ENCODE peak calls at places on chromosomes 12 and 14, in eight cellular contexts. I is neural crest cell, N is MM.1S, U is breast epithelium, C is GM12865, D is CD14-positive monocyte, E is cardiac muscle cell, O is pancreas. F is an unnamed sample.

GRCh38 chr12:20360407-20360806 is 7.9 kb upstream of the PDE3A start:
- DNase-seq in I (no peak), N (no peak), U (no peak), C (no peak), D (no peak), E (no peak), O (no peak), F (no peak)

GRCh38 chr14:78195431-78195830 is 25.3 kb downstream of the NRXN3 start:
- DNase-seq in I (no peak), N (no peak), U (no peak), C (no peak), D (no peak), E (no peak), O (no peak), F (no peak)

GRCh38 chr12:6201199-6201608 is 1.0 kb downstream of the CD9 start:
- DNase-seq in I (no peak), N (peak), U (peak), C (no peak), D (no peak), E (peak), O (peak), F (peak)

GRCh38 chr12:47903927-47904646 is 707 bp downstream of the VDR start:
- DNase-seq in I (no peak), N (peak), U (no peak), C (peak), D (peak), E (no peak), O (no peak), F (peak)

GRCh38 chr12:68806488-68807237 is 1.3 kb upstream of the MDM2 start:
- DNase-seq in I (no peak), N (no peak), U (no peak), C (no peak), D (no peak), E (no peak), O (no peak), F (no peak)

GRCh38 chr12:6341439-6342139 is at the start of gene TNFRSF1A:
- DNase-seq in I (peak), N (peak), U (no peak), C (peak), D (peak), E (peak), O (no peak), F (peak)

GRCh38 chr12:62895351-62895750 is 39.6 kb downstream of the PPM1H start:
- DNase-seq in I (no peak), N (no peak), U (no peak), C (no peak), D (no peak), E (no peak), O (no peak), F (no peak)

GRCh38 chr14:44873536-44873935 is 88.2 kb downstream of the KLHL28 start:
- DNase-seq in I (no peak), N (no peak), U (no peak), C (no peak), D (no peak), E (no peak), O (no peak), F (no peak)

GRCh38 chr12:51888316-51889215 is 663 bp downstream of the ANKRD33 start:
- DNase-seq in I (no peak), N (no peak), U (no peak), C (no peak), D (no peak), E (no peak), O (no peak), F (no peak)

GRCh38 chr12:64679487-64679983 is 69.2 kb downstream of the RASSF3 start:
- DNase-seq in I (no peak), N (no peak), U (peak), C (peak), D (peak), E (no peak), O (no peak), F (peak)

GRCh38 chr14:48096869-48097268 is 421.5 kb upstream of the MDGA2 start:
- DNase-seq in I (no peak), N (no peak), U (no peak), C (no peak), D (no peak), E (no peak), O (no peak), F (no peak)
- TF ChIP-seq CTCF in I (no peak), N (no peak), U (no peak), C (no peak), D (no peak), E (no peak), O (no peak), F (no peak)

GRCh38 chr14:68316078-68316868 is 476.6 kb downstream of the ZFP36L1 start:
- DNase-seq in I (no peak), N (no peak), U (no peak), C (no peak), D (no peak), E (no peak), O (no peak), F (no peak)
- TF ChIP-seq CTCF in I (no peak), N (no peak), U (no peak), C (no peak), D (no peak), E (no peak), O (no peak), F (no peak)

GRCh38 chr14:94376108-94376975 is 12.1 kb downstream of the SERPINA1 start:
- DNase-seq in I (no peak), N (no peak), U (no peak), C (no peak), D (no peak), E (no peak), O (no peak), F (no peak)
- TF ChIP-seq CTCF in I (no peak), N (no peak), U (no peak), C (no peak), D (no peak), E (no peak), O (no peak), F (no peak)

DNA sequence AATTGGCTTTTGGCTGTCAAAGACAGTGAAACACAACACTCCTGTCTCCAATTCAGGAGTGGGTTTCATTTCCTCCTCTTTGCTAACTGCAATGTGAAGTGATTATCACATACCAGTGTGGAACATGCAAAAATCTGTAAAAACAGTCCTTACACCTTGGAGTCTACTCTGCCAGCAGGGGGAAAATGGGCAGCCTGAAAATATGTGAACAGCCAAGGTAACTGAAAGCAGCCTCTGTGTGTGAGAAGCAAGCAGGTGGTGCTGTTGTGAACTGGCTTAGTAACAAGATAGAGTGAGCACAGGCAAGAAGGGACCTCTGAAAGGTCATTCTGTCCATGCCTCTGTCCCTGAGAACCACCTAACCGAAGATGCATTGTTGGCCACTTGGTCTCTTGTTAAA is 6.0 kb downstream of the PRMT8 start:
- DNase-seq in I (no peak), N (no peak), U (no peak), C (peak), D (no peak), E (peak), O (no peak), F (peak)
- TF ChIP-seq CTCF in I (peak), N (no peak), U (no peak), C (no peak), D (no peak), E (no peak), O (no peak), F (no peak)

GRCh38 chr14:34872822-34873590 is 2.2 kb downstream of the BAZ1A start:
- DNase-seq in I (no peak), N (no peak), U (no peak), C (peak), D (no peak), E (peak), O (no peak), F (peak)

GRCh38 chr14:34873591-34874385 is 1.4 kb downstream of the BAZ1A start:
- DNase-seq in I (peak), N (peak), U (peak), C (peak), D (peak), E (peak), O (peak), F (peak)

GRCh38 chr14:34875031-34875922 is at the start of gene BAZ1A:
- DNase-seq in I (peak), N (peak), U (peak), C (peak), D (peak), E (peak), O (no peak), F (peak)

GRCh38 chr14:34874386-34875030 is 652 bp downstream of the BAZ1A start:
- DNase-seq in I (peak), N (peak), U (peak), C (peak), D (peak), E (peak), O (peak), F (peak)
- TF ChIP-seq CTCF in I (peak), N (no peak), U (no peak), C (no peak), D (peak), E (peak), O (no peak), F (no peak)

DNA sequence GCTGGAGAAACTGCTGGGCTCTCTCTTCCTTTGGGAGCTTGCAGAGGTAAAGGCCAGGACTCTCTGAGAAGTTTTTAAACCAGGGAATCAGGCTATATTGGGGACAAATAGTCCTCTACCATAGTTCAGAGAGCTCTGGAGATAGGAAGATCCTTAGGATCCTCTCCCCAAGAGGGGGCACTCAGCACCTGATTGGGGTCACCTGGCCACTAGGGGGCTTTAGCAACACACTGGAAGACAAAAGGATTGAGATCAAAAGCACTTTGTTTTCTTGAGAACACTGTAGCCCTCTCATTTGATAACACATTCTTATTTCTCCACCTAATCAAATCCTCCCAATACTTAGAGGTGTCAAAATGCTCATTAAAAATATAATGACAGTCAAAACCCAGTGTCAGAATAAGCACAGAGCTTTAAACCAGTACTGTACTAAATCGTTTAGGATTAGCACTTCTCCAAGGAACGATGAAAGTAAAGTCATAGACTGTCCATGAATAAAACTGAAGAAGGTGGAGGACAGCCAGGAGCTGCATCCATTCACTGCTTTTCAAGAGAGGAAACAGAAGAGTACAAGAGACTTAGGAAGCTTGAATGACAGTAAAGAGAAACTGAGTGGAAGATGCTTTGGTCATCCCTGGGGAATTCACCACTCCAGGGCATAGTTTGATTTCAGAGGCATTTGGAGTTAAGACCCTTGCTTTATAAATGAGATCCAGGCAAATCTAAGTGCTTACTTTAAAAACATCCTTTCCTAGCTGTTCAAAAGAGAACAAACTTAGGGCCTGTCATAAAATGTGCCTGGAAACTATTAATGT is 26.5 kb downstream of the BMP4 start:
- DNase-seq in I (no peak), N (peak), U (no peak), C (peak), D (no peak), E (peak), O (peak), F (peak)
- TF ChIP-seq CTCF in I (peak), N (peak), U (no peak), C (peak), D (peak), E (peak), O (peak), F (peak)

F was measured in activated CD8-positive, alpha-beta T cell treated with anti-CD3 and anti-CD28 coated beads for 36 hours.